ENCODE peak calls at places on chromosomes 12 and 14, in seven cellular contexts. L is cortex of kidney; H is M059J; C is germinal center; J is Caki2; S is activated T-helper 1 cell treated with anti-CD3 and anti-CD28 coated beads, Interleukin-12 subunit alpha, Interleukin-12 subunit beta, Interleukin-2, Interleukin-4 antibody, amounts not matched to agents 30 ng/mL and 10 ng/mL and 1 ng/mL, durations not matched to agents 14 hours and 24 hours and 36 hours; I is D341Med. B is an unnamed sample.

GRCh38 chr12:16389594-16389993 is 42.1 kb downstream of the MGST1 start:
- DNase-seq in S (no peak), I (no peak), L (no peak), J (peak; percentile 64), C (no peak), H (peak; percentile 46), B (no peak)

GRCh38 chr12:48777501-48778400 is 11.1 kb downstream of the ADCY6 start:
- DNase-seq in L (no peak), J (no peak), C (no peak), I (no peak), S (no peak), H (no peak), B (no peak)

GRCh38 chr14:90518941-90519256 is 122.1 kb downstream of the CALM1 start:
- DNase-seq in S (peak; percentile 27), C (peak; percentile 54), I (no peak), J (no peak), L (no peak), H (no peak), B (peak; percentile 63)

GRCh38 chr12:110379201-110379600 is 24.3 kb downstream of the ANAPC7 start:
- DNase-seq in C (no peak), J (no peak), S (no peak), L (no peak), I (no peak), H (no peak), B (no peak)

GRCh38 chr14:66476964-66477363 is 9.2 kb upstream of the CCDC196 start:
- DNase-seq in H (peak; percentile 27), S (no peak), J (peak; percentile 3), I (no peak), L (no peak), C (no peak), B (no peak)

GRCh38 chr12:109247831-109248654 is 61.0 kb downstream of the FOXN4 start:
- DNase-seq in J (no peak), I (no peak), S (no peak), C (no peak), L (no peak), H (no peak), B (no peak)

GRCh38 chr12:39538679-39539104 is 80.9 kb downstream of the ABCD2 start:
- DNase-seq in I (no peak), H (no peak), S (no peak), J (no peak), C (no peak), L (no peak), B (no peak)

GRCh38 chr14:64266206-64266605 is 28.0 kb downstream of the ESR2 start:
- DNase-seq in L (no peak), J (no peak), S (no peak), H (peak; percentile 69), C (no peak), I (no peak), B (no peak)

GRCh38 chr12:62848418-62848817 is 86.5 kb downstream of the PPM1H start:
- DNase-seq in L (no peak), C (no peak), S (no peak), H (peak; percentile 97), I (no peak), J (peak; percentile 93), B (no peak)

GRCh38 chr14:26527095-26527494 is 70.7 kb downstream of the NOVA1 start:
- DNase-seq in H (no peak), C (no peak), I (no peak), S (no peak), J (peak; percentile 6), L (no peak), B (no peak)

GRCh38 chr12:553216-554000 is 93.7 kb downstream of the B4GALNT3 start:
- DNase-seq in J (no peak), L (no peak), I (no peak), H (no peak), S (peak; percentile 70), C (no peak), B (no peak)